ENCODE peak calls at places on chromosomes 12 and 14, in nine cellular contexts. One of them, this sample, is unnamed.

GRCh38 chr14:73058923-73059311 is 583 bp downstream of the RBM25 start:
- DNase-seq in globus pallidus: no peak
- DNase-seq in heart left ventricle: no peak
- DNase-seq in naive thymus-derived CD8-positive, alpha-beta T cell: no peak
- DNase-seq in Right ventricle myocardium inferior: peak
- DNase-seq in NCI-H1105: no peak
- DNase-seq in stimulated activated CD4-positive, alpha-beta T cell treated with anti-CD3 and anti-CD28 coated beads, Interleukin-12 subunit alpha, Interleukin-12 subunit beta, amount 100 ng/mL, for 24 hours: no peak
- DNase-seq in ACHN: peak
- DNase-seq in retinal pigment epithelial cell: peak
- DNase-seq in this sample: no peak

GRCh38 chr12:124472690-124473279 is 94.6 kb downstream of the NCOR2 start:
- DNase-seq in naive thymus-derived CD8-positive, alpha-beta T cell: no peak
- DNase-seq in retinal pigment epithelial cell: no peak
- DNase-seq in Right ventricle myocardium inferior: peak
- DNase-seq in heart left ventricle: peak
- DNase-seq in NCI-H1105: no peak
- DNase-seq in stimulated activated CD4-positive, alpha-beta T cell treated with anti-CD3 and anti-CD28 coated beads, Interleukin-12 subunit alpha, Interleukin-12 subunit beta, amount 100 ng/mL, for 24 hours: no peak
- DNase-seq in globus pallidus: no peak
- DNase-seq in ACHN: no peak
- DNase-seq in this sample: no peak

GRCh38 chr14:80608563-80608962 is 333.0 kb downstream of the CEP128 start:
- DNase-seq in ACHN: no peak
- DNase-seq in Right ventricle myocardium inferior: no peak
- DNase-seq in NCI-H1105: no peak
- DNase-seq in stimulated activated CD4-positive, alpha-beta T cell treated with anti-CD3 and anti-CD28 coated beads, Interleukin-12 subunit alpha, Interleukin-12 subunit beta, amount 100 ng/mL, for 24 hours: no peak
- DNase-seq in retinal pigment epithelial cell: no peak
- DNase-seq in naive thymus-derived CD8-positive, alpha-beta T cell: no peak
- DNase-seq in globus pallidus: no peak
- DNase-seq in heart left ventricle: no peak
- DNase-seq in this sample: no peak

GRCh38 chr14:104115131-104115600 is 23.2 kb upstream of the KIF26A start:
- DNase-seq in Right ventricle myocardium inferior: no peak
- DNase-seq in globus pallidus: no peak
- DNase-seq in heart left ventricle: peak
- DNase-seq in ACHN: no peak
- DNase-seq in stimulated activated CD4-positive, alpha-beta T cell treated with anti-CD3 and anti-CD28 coated beads, Interleukin-12 subunit alpha, Interleukin-12 subunit beta, amount 100 ng/mL, for 24 hours: no peak
- DNase-seq in NCI-H1105: no peak
- DNase-seq in retinal pigment epithelial cell: no peak
- DNase-seq in naive thymus-derived CD8-positive, alpha-beta T cell: no peak
- DNase-seq in this sample: no peak

GRCh38 chr14:29892327-29892726 is 35.3 kb downstream of the PRKD1 start:
- DNase-seq in retinal pigment epithelial cell: no peak
- DNase-seq in naive thymus-derived CD8-positive, alpha-beta T cell: no peak
- DNase-seq in stimulated activated CD4-positive, alpha-beta T cell treated with anti-CD3 and anti-CD28 coated beads, Interleukin-12 subunit alpha, Interleukin-12 subunit beta, amount 100 ng/mL, for 24 hours: no peak
- DNase-seq in heart left ventricle: no peak
- DNase-seq in Right ventricle myocardium inferior: no peak
- DNase-seq in NCI-H1105: no peak
- DNase-seq in globus pallidus: no peak
- DNase-seq in ACHN: no peak
- DNase-seq in this sample: no peak

GRCh38 chr14:93903342-93904184 is 23.6 kb upstream of the FAM181A start:
- DNase-seq in Right ventricle myocardium inferior: no peak
- DNase-seq in stimulated activated CD4-positive, alpha-beta T cell treated with anti-CD3 and anti-CD28 coated beads, Interleukin-12 subunit alpha, Interleukin-12 subunit beta, amount 100 ng/mL, for 24 hours: no peak
- DNase-seq in NCI-H1105: no peak
- DNase-seq in ACHN: peak
- DNase-seq in retinal pigment epithelial cell: no peak
- DNase-seq in naive thymus-derived CD8-positive, alpha-beta T cell: no peak
- DNase-seq in heart left ventricle: no peak
- DNase-seq in globus pallidus: no peak
- DNase-seq in this sample: no peak

GRCh38 chr12:65930114-65930828 is 106.0 kb downstream of the HMGA2 start:
- DNase-seq in stimulated activated CD4-positive, alpha-beta T cell treated with anti-CD3 and anti-CD28 coated beads, Interleukin-12 subunit alpha, Interleukin-12 subunit beta, amount 100 ng/mL, for 24 hours: no peak
- DNase-seq in heart left ventricle: no peak
- DNase-seq in globus pallidus: no peak
- DNase-seq in naive thymus-derived CD8-positive, alpha-beta T cell: no peak
- DNase-seq in retinal pigment epithelial cell: no peak
- DNase-seq in NCI-H1105: no peak
- DNase-seq in ACHN: no peak
- DNase-seq in Right ventricle myocardium inferior: no peak
- DNase-seq in this sample: no peak

GRCh38 chr14:102629700-102630365 is 37.4 kb downstream of the RCOR1 start:
- DNase-seq in naive thymus-derived CD8-positive, alpha-beta T cell: no peak
- DNase-seq in NCI-H1105: no peak
- DNase-seq in heart left ventricle: no peak
- DNase-seq in stimulated activated CD4-positive, alpha-beta T cell treated with anti-CD3 and anti-CD28 coated beads, Interleukin-12 subunit alpha, Interleukin-12 subunit beta, amount 100 ng/mL, for 24 hours: no peak
- DNase-seq in Right ventricle myocardium inferior: no peak
- DNase-seq in ACHN: no peak
- DNase-seq in globus pallidus: no peak
- DNase-seq in retinal pigment epithelial cell: no peak
- DNase-seq in this sample: no peak

GRCh38 chr14:23182372-23183014 is 967 bp downstream of the SLC7A8 start:
- DNase-seq in ACHN: peak
- DNase-seq in naive thymus-derived CD8-positive, alpha-beta T cell: no peak
- DNase-seq in retinal pigment epithelial cell: no peak
- DNase-seq in NCI-H1105: peak
- DNase-seq in stimulated activated CD4-positive, alpha-beta T cell treated with anti-CD3 and anti-CD28 coated beads, Interleukin-12 subunit alpha, Interleukin-12 subunit beta, amount 100 ng/mL, for 24 hours: no peak
- DNase-seq in globus pallidus: peak
- DNase-seq in Right ventricle myocardium inferior: no peak
- DNase-seq in heart left ventricle: peak
- DNase-seq in this sample: peak

GRCh38 chr12:131985145-131985875 is 35.6 kb downstream of the EP400 start:
- DNase-seq in NCI-H1105: no peak
- DNase-seq in naive thymus-derived CD8-positive, alpha-beta T cell: no peak
- DNase-seq in globus pallidus: peak
- DNase-seq in retinal pigment epithelial cell: no peak
- DNase-seq in ACHN: no peak
- DNase-seq in stimulated activated CD4-positive, alpha-beta T cell treated with anti-CD3 and anti-CD28 coated beads, Interleukin-12 subunit alpha, Interleukin-12 subunit beta, amount 100 ng/mL, for 24 hours: no peak
- DNase-seq in Right ventricle myocardium inferior: peak
- DNase-seq in heart left ventricle: no peak
- DNase-seq in this sample: no peak

GRCh38 chr12:124481257-124481750 is 86.1 kb downstream of the NCOR2 start:
- DNase-seq in heart left ventricle: peak
- DNase-seq in retinal pigment epithelial cell: no peak
- DNase-seq in NCI-H1105: no peak
- DNase-seq in Right ventricle myocardium inferior: peak
- DNase-seq in globus pallidus: no peak
- DNase-seq in naive thymus-derived CD8-positive, alpha-beta T cell: no peak
- DNase-seq in stimulated activated CD4-positive, alpha-beta T cell treated with anti-CD3 and anti-CD28 coated beads, Interleukin-12 subunit alpha, Interleukin-12 subunit beta, amount 100 ng/mL, for 24 hours: no peak
- DNase-seq in ACHN: no peak
- DNase-seq in this sample: no peak

GRCh38 chr12:72282721-72283120 is 10.6 kb downstream of the TRHDE start:
- DNase-seq in heart left ventricle: no peak
- DNase-seq in ACHN: peak
- DNase-seq in naive thymus-derived CD8-positive, alpha-beta T cell: no peak
- DNase-seq in Right ventricle myocardium inferior: no peak
- DNase-seq in retinal pigment epithelial cell: no peak
- DNase-seq in globus pallidus: peak
- DNase-seq in NCI-H1105: no peak
- DNase-seq in stimulated activated CD4-positive, alpha-beta T cell treated with anti-CD3 and anti-CD28 coated beads, Interleukin-12 subunit alpha, Interleukin-12 subunit beta, amount 100 ng/mL, for 24 hours: no peak
- DNase-seq in this sample: no peak

GRCh38 chr12:69368171-69368570 is 8.6 kb downstream of the YEATS4 start:
- DNase-seq in NCI-H1105: no peak
- DNase-seq in globus pallidus: no peak
- DNase-seq in ACHN: no peak
- DNase-seq in retinal pigment epithelial cell: no peak
- DNase-seq in stimulated activated CD4-positive, alpha-beta T cell treated with anti-CD3 and anti-CD28 coated beads, Interleukin-12 subunit alpha, Interleukin-12 subunit beta, amount 100 ng/mL, for 24 hours: no peak
- DNase-seq in heart left ventricle: no peak
- DNase-seq in naive thymus-derived CD8-positive, alpha-beta T cell: no peak
- DNase-seq in Right ventricle myocardium inferior: no peak
- DNase-seq in this sample: no peak

GRCh38 chr14:23349156-23349845 is 3.4 kb downstream of the SLC22A17 start:
- DNase-seq in globus pallidus: no peak
- DNase-seq in heart left ventricle: no peak
- DNase-seq in naive thymus-derived CD8-positive, alpha-beta T cell: no peak
- DNase-seq in ACHN: no peak
- DNase-seq in stimulated activated CD4-positive, alpha-beta T cell treated with anti-CD3 and anti-CD28 coated beads, Interleukin-12 subunit alpha, Interleukin-12 subunit beta, amount 100 ng/mL, for 24 hours: no peak
- DNase-seq in retinal pigment epithelial cell: no peak
- DNase-seq in Right ventricle myocardium inferior: no peak
- DNase-seq in NCI-H1105: no peak
- DNase-seq in this sample: no peak

GRCh38 chr12:56991319-56991906 is 14.9 kb downstream of the ZBTB39 start:
- DNase-seq in naive thymus-derived CD8-positive, alpha-beta T cell: peak
- DNase-seq in stimulated activated CD4-positive, alpha-beta T cell treated with anti-CD3 and anti-CD28 coated beads, Interleukin-12 subunit alpha, Interleukin-12 subunit beta, amount 100 ng/mL, for 24 hours: no peak
- DNase-seq in heart left ventricle: peak
- DNase-seq in ACHN: no peak
- DNase-seq in Right ventricle myocardium inferior: no peak
- DNase-seq in globus pallidus: peak
- DNase-seq in retinal pigment epithelial cell: no peak
- DNase-seq in NCI-H1105: no peak
- DNase-seq in this sample: no peak